ENCODE peak calls at places on chromosomes 2 and 18, in four cellular contexts. O, N, E and C are unnamed samples. For H3K4me1, the result is how much of the 10 kb centered on the place peaks cover.

GRCh38 chr2:80059381-80059907 is 245.1 kb downstream of the LRRTM1 start:
- DNase-seq in O (no peak), N (no peak), E (no peak), C (no peak)

GRCh38 chr2:174611006-174611405 is 13.4 kb upstream of the WIPF1 start:
- DNase-seq in O (no peak), N (no peak), E (no peak), C (no peak)

GRCh38 chr2:36366491-36367120 is 11.0 kb downstream of the CRIM1 start:
- DNase-seq in O (no peak), N (no peak), E (no peak), C (no peak)

GRCh38 chr2:143477724-143478443 is 348.7 kb downstream of the ARHGAP15 start:
- DNase-seq in O (no peak), N (no peak), E (no peak), C (no peak)

GRCh38 chr18:79519751-79520472 is 124.2 kb downstream of the NFATC1 start:
- DNase-seq in O (peak), N (no peak), E (no peak), C (peak)

GRCh38 chr2:205364261-205364660 is 318.0 kb upstream of the NRP2 start:
- DNase-seq in O (no peak), N (no peak), E (no peak), C (no peak)

GRCh38 chr2:97764559-97765263 is 51.3 kb downstream of the ZAP70 start:
- DNase-seq in O (no peak), N (no peak), E (no peak), C (no peak)

GRCh38 chr2:216133392-216133791 is 24.2 kb downstream of the XRCC5 start:
- DNase-seq in O (no peak), N (no peak), E (no peak), C (no peak)

GRCh38 chr2:201234167-201235139 is 25.9 kb upstream of the CASP8 start:
- DNase-seq in O (no peak), N (no peak), E (no peak), C (no peak)

GRCh38 chr2:207734636-207735512 is 23.4 kb downstream of the CCNYL1 start:
- DNase-seq in O (no peak), N (no peak), E (no peak), C (no peak)

GRCh38 chr2:42102606-42103450 is 55.0 kb downstream of the PKDCC start:
- DNase-seq in O (peak), N (no peak), E (peak), C (peak)
- H3K4me1 ChIP-seq in O (under half), N (under half), E (under half), C (under half)

DNA sequence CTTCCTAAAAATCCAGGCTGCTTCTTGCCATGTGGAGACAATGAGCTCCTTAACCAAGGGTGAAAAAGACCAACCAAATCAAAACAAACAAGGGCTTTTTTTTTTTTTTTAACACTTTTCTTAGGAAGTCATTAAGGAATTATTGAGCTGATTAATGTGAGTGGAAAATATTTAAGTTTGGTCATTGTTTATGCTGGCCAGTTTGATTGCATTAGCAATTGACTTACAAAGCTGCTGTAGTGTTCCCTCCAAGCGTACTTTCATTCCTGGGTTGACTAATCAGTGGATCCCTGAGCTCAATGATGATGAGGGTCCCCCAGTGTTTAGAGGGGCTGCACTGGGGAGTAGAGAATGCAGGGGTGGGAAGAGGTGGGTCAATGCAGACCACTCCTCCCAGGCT is 119.3 kb downstream of the PRKCE start:
- DNase-seq in O (no peak), N (no peak), E (no peak), C (no peak)
- H3K4me3 ChIP-seq in O (no peak), N (no peak), E (no peak), C (no peak)

DNA sequence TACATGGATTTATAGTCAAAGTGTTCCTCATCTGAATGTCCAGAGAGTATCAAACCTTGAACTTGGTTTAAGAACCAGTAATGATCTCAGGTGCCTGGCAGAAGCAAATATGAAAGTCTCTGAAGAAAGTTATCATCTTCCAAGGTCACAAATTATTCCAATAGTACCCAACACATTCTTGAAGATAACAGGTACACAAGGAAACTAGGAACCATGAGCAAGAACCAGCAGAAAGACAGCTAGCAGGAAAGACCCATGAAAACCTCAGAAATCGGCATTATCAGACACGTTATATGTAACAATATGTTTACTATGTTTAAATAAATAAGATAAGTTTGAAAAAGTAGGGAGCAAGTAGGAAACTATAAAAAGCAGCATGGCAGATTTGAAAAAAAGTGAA is 5.9 kb upstream of the PRKAG3 start:
- DNase-seq in O (no peak), N (no peak), E (no peak), C (no peak)
- H3K4me1 ChIP-seq in O (under half), N (under half), E (half or more), C (under half)

GRCh38 chr2:104858325-104858978 is 4.5 kb downstream of the POU3F3 start:
- DNase-seq in O (no peak), N (no peak), E (no peak), C (no peak)

GRCh38 chr2:104856086-104856972 is 2.4 kb downstream of the POU3F3 start:
- DNase-seq in O (no peak), N (no peak), E (no peak), C (no peak)

GRCh38 chr2:104857262-104858221 is 3.6 kb downstream of the POU3F3 start:
- DNase-seq in O (no peak), N (no peak), E (no peak), C (no peak)

GRCh38 chr2:104855174-104856085 is 1.5 kb downstream of the POU3F3 start:
- DNase-seq in O (no peak), N (no peak), E (no peak), C (no peak)

DNA sequence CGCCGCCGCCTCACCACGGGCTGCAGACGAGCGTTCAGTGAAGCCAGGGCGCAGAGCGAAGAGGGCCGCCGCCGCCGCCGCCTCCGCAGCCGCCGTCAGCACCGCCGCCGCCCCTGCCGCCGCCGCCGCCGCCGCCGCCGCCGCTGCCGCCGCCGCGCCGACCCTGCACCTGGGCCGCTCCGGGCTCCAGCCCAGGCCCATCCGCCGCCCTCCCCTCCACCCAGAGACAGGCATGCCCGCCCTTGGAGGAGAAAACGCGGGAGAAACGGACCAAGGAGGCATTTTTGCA is 3.0 kb downstream of the POU3F3 start:
- DNase-seq in O (no peak), N (no peak), E (no peak), C (no peak)
- H3K4me3 ChIP-seq in O (no peak), N (no peak), E (no peak), C (no peak)

GRCh38 chr2:39407516-39408296 is 29.4 kb downstream of the MAP4K3 start:
- DNase-seq in O (no peak), N (no peak), E (no peak), C (no peak)
- H3K4me1 ChIP-seq in O (under half), N (under half), E (under half), C (under half)

GRCh38 chr2:155546715-155547555 is 785.6 kb downstream of the NR4A2 start:
- DNase-seq in O (no peak), N (no peak), E (no peak), C (no peak)
- H3K4me3 ChIP-seq in O (no peak), N (no peak), E (no peak), C (no peak)

DNA sequence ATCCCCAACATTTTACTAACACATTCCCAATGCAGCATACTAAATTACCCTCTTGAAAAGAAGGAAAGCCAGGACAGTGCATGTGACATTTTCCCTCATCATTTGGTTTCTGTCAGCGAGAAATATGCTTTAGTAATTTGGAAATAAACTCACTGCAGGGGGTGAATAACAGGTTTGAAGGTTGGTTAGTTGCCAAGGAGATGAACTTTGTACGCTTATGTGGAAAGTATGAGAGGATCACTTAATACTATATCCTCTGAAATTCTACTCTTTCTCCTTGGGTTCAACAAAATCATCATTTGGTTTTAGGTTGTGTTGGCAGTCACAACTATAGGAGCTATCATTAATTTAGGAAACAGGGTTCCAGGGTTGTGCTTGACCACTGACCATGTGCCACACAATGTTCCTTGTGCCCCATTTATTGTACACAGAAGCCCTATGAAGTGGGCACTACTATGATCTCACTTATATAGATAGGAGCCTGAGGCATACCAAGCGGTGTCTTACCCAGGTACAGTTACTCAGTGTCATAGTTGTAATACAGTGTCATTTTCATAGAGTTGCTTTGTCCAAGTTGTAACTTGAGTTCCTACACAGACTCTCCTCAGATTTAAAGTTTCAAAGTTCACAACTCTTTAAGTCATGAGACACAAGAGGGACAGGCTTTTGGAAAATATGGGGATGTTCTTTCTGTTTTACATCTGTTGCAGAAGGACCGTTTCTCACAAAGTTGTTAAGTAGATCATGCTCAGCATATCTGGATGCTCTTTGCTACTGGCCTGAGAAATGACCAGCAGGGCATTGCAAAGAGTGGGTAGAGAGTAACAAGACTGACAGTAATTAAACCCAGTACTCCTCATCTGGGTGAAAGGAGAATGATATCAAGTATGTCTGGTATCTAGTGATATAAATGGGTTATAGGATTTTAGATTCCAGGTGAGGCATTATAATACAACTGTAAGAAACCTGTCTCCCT is 91.8 kb downstream of the MAP4K4 start:
- DNase-seq in O (no peak), N (no peak), E (no peak), C (no peak)
- H3K4me1 ChIP-seq in O (under half), N (under half), E (under half), C (under half)